ENCODE peak calls at places on chromosome X, in nine cellular contexts. H is GM23248, Y is right lobe of liver, E is ovary, W is right atrium auricular region, P is breast epithelium, C is PC-3, L is body of pancreas, S is Karpas-422. A is an unnamed sample.

GRCh38 chrX:14029425-14030247 is at the start of gene GEMIN8:
- DNase-seq in Y (peak; percentile 86), E (peak; percentile 91), P (peak; percentile 83), H (peak; percentile 88), C (peak; percentile 88), L (peak; percentile 85), W (peak; percentile 86), S (peak; percentile 97), A (peak; percentile 96)

GRCh38 chrX:71095971-71096701 is 485 bp downstream of the FOXO4 start:
- DNase-seq in S (no peak), C (peak; percentile 26), Y (no peak), W (peak; percentile 62), E (no peak), H (peak; percentile 28), P (no peak), L (no peak), A (no peak)

GRCh38 chrX:135213200-135213844 is 38.5 kb upstream of the ETDA start:
- DNase-seq in L (no peak), Y (no peak), W (no peak), P (no peak), S (no peak), E (no peak), C (no peak), H (no peak), A (no peak)

GRCh38 chrX:38175140-38175539 is 45.5 kb downstream of the SRPX start:
- DNase-seq in P (no peak), S (peak; percentile 69), Y (peak; percentile 45), W (no peak), C (peak; percentile 66), L (peak; percentile 21), E (peak; percentile 15), H (peak; percentile 21), A (no peak)

GRCh38 chrX:11953615-11954014 is 184.7 kb upstream of the FRMPD4 start:
- DNase-seq in Y (no peak), S (no peak), E (no peak), P (no peak), W (no peak), L (no peak), H (peak; percentile 41), C (peak; percentile 90), A (no peak)

GRCh38 chrX:105260291-105261043 is 40.0 kb upstream of the TEX13A start:
- DNase-seq in E (no peak), L (no peak), P (no peak), Y (no peak), S (no peak), H (no peak), W (no peak), C (no peak), A (peak; percentile 21)

GRCh38 chrX:153685751-153686676 is 1.7 kb upstream of the SLC6A8 start:
- DNase-seq in E (no peak), Y (no peak), S (no peak), L (no peak), W (no peak), C (no peak), H (no peak), P (no peak), A (peak; percentile 70)

GRCh38 chrX:37686348-37686736 is 751 bp downstream of the XK start:
- DNase-seq in H (no peak), S (no peak), E (no peak), W (no peak), Y (no peak), L (no peak), P (no peak), C (no peak), A (no peak)

GRCh38 chrX:31165241-31166035 is 93.6 kb upstream of the FTHL17 start:
- DNase-seq in H (peak; percentile 1), Y (no peak), P (no peak), C (no peak), E (no peak), L (no peak), W (no peak), S (no peak), A (no peak)

GRCh38 chrX:153226344-153227190 is 47.5 kb downstream of the MAGEA1 start:
- DNase-seq in S (peak; percentile 58), Y (no peak), L (peak; percentile 9), P (no peak), W (no peak), E (peak; percentile 20), C (peak; percentile 67), H (peak; percentile 58), A (no peak)

GRCh38 chrX:129737921-129738320 is 858 bp upstream of the XPNPEP2 start:
- DNase-seq in L (no peak), H (peak; percentile 77), C (peak; percentile 58), W (peak; percentile 66), P (no peak), E (no peak), S (peak; percentile 57), Y (no peak), A (no peak)

GRCh38 chrX:100946521-100946920 is 17.8 kb upstream of the XKRX start:
- DNase-seq in P (no peak), C (peak; percentile 28), Y (no peak), L (no peak), S (no peak), W (no peak), H (peak; percentile 10), E (no peak), A (no peak)

GRCh38 chrX:35711281-35711680 is 86.9 kb upstream of the MAGEB16 start:
- DNase-seq in C (no peak), W (no peak), Y (no peak), L (no peak), E (no peak), H (no peak), P (no peak), S (no peak), A (no peak)

GRCh38 chrX:72270316-72270866 is 6.7 kb downstream of the RPS4X start:
- DNase-seq in L (no peak), S (no peak), H (no peak), Y (no peak), P (no peak), W (no peak), C (peak; percentile 41), E (no peak), A (no peak)
- H3K27ac ChIP-seq in L (no peak overlapping the region), S (no peak overlapping the region), H (peak overlapping the region; percentile 81), Y (no peak overlapping the region), P (no peak overlapping the region), W (no peak overlapping the region), C (peak overlapping the region; percentile 75), E (no peak overlapping the region), A (peak overlapping the region; percentile 19)

GRCh38 chrX:24301806-24302205 is 12.1 kb downstream of the SUPT20HL2 start:
- DNase-seq in P (no peak), C (no peak), W (no peak), Y (no peak), H (peak; percentile 50), E (no peak), S (no peak), L (no peak), A (no peak)

GRCh38 chrX:24306430-24306829 is 7.4 kb downstream of the SUPT20HL2 start:
- DNase-seq in Y (no peak), W (no peak), E (no peak), L (no peak), C (no peak), H (no peak), S (peak; percentile 60), P (no peak), A (no peak)

GRCh38 chrX:24301060-24301459 is 12.8 kb downstream of the SUPT20HL2 start:
- DNase-seq in Y (no peak), E (no peak), C (peak; percentile 30), L (no peak), W (no peak), H (peak; percentile 11), P (no peak), S (no peak), A (no peak)

DNA sequence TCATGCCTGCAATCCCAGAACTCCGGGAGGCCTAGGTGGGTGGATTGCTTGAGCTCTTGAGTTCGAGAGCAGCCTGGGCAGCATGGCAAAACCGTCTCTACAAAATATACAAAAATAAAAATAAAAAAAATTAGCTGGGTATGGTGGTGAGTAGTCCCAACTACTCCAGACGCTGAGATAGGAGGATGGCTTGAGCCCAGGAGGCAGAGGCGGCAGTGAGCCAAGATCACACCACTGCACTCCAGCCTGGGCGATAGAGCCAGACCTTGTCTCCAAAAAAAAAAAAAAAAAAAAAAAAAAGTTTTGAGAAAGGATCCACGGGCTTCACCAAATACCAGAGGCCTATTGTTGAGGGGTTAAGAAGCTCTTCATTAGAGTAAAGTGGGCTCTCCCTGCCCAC is 8.0 kb downstream of the SUPT20HL2 start:
- DNase-seq in Y (no peak), E (peak; percentile 47), S (no peak), H (no peak), L (no peak), C (no peak), P (no peak), W (no peak), A (no peak)
- H3K4me1 ChIP-seq in Y (no peaks in the 10 kb centered on the region), E (no peaks in the 10 kb centered on the region), S (no peaks in the 10 kb centered on the region), H (no peaks in the 10 kb centered on the region), L (no peaks in the 10 kb centered on the region), C (no peaks in the 10 kb centered on the region), P (no peaks in the 10 kb centered on the region), W (no peaks in the 10 kb centered on the region), A (no peaks in the 10 kb centered on the region)

GRCh38 chrX:41010188-41010846 is 74.9 kb upstream of the USP9X start:
- DNase-seq in H (peak; percentile 91), E (peak; percentile 84), P (peak; percentile 70), W (peak; percentile 85), C (peak; percentile 91), S (no peak), L (peak; percentile 84), Y (peak; percentile 84), A (peak; percentile 85)
- H3K4me3 ChIP-seq in H (peak overlapping the region; percentile 72), E (peak overlapping the region; percentile 31), P (peak overlapping the region; percentile 32), W (peak overlapping the region; percentile 35), C (peak overlapping the region; percentile 52), S (peak overlapping the region; percentile 25), L (no peak overlapping the region), Y (peak overlapping the region; percentile 4), A (peak overlapping the region; percentile 36)

GRCh38 chrX:154804564-154804956 is 725 bp downstream of the MPP1 start:
- DNase-seq in P (no peak), S (no peak), W (no peak), Y (no peak), E (no peak), H (no peak), C (no peak), L (no peak), A (no peak)

GRCh38 chrX:154802838-154803410 is 2.4 kb downstream of the MPP1 start:
- DNase-seq in Y (no peak), S (no peak), P (no peak), L (no peak), C (no peak), E (no peak), W (no peak), H (no peak), A (no peak)

GRCh38 chrX:154806837-154807501 is 1.7 kb upstream of the MPP1 start:
- DNase-seq in L (no peak), Y (no peak), P (no peak), W (no peak), H (no peak), C (no peak), E (no peak), S (no peak), A (no peak)

GRCh38 chrX:154804957-154805695 is at the start of gene MPP1:
- DNase-seq in C (peak; percentile 86), E (peak; percentile 72), P (peak; percentile 32), W (peak; percentile 63), S (peak; percentile 84), L (peak; percentile 78), H (peak; percentile 85), Y (peak; percentile 81), A (peak; percentile 76)

DNA sequence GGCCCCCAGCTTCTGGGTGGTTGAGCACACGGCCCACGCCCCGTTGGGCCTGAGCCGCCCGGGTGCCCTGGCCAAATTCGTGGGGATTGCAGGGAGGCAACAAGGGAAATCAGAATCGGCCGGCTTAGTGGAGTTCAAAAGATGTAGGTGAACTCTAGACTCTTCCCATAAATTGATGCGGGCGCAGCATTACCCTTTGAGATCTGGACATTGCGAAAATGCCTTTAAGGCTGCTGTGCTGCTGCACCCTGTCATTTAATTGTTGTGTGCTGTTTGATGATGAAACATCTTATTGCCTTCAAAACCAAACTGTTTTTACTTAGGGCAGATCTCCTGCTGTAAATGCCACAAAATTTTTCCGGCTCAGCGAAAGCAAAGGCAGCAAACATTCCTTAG is 409 bp upstream of the MPP1 start:
- DNase-seq in H (peak; percentile 50), L (no peak), S (no peak), E (no peak), Y (no peak), W (no peak), P (no peak), C (no peak), A (no peak)
- H3K27ac ChIP-seq in H (peak overlapping the region; percentile 58), L (peak overlapping the region; percentile 77), S (no peak overlapping the region), E (no peak overlapping the region), Y (peak overlapping the region; percentile 7), W (peak overlapping the region; percentile 70), P (peak overlapping the region; percentile 26), C (no peak overlapping the region), A (peak overlapping the region; percentile 54)

A was measured in right cardiac atrium.